ENCODE peak calls at places on chromosomes 1 and 21, in four cellular contexts. F is CD4-positive, CD25-positive, alpha-beta regulatory T cell; L is GM20000; S is stimulated activated naive CD4-positive, alpha-beta T cell treated with Interleukin-2 at 50 U/mL for 16 hours. R is an unnamed sample.

GRCh38 chr1:32321712-32322291 is 14.2 kb downstream of the MARCKSL1 start:
- DNase-seq in L (no peak), F (peak), S (no peak), R (no peak)

GRCh38 chr1:1833456-1833855 is 55.2 kb upstream of the NADK start:
- DNase-seq in L (no peak), S (no peak), F (no peak), R (no peak)

GRCh38 chr21:45073301-45074047 is 906 bp upstream of the ADARB1 start:
- DNase-seq in F (no peak), L (peak), S (no peak), R (no peak)

GRCh38 chr1:224632921-224633321 is 16.8 kb downstream of the CNIH3 start:
- DNase-seq in S (no peak), L (no peak), F (no peak), R (no peak)

GRCh38 chr21:28339403-28339802 is 653.3 kb downstream of the LTN1 start:
- DNase-seq in S (no peak), F (no peak), L (no peak), R (no peak)

GRCh38 chr1:58966103-58966916 is 182.5 kb upstream of the JUN start:
- DNase-seq in F (peak), S (no peak), L (no peak), R (no peak)

GRCh38 chr1:153357076-153357852 is 390 bp upstream of the S100A9 start:
- DNase-seq in S (no peak), L (no peak), F (no peak), R (no peak)

GRCh38 chr1:42756956-42757891 is 9.6 kb downstream of the P3H1 start:
- DNase-seq in F (peak), S (no peak), L (peak), R (no peak)

GRCh38 chr1:152167835-152168534 is 9.0 kb upstream of the RPTN start:
- DNase-seq in F (no peak), S (no peak), L (no peak), R (no peak)